ENCODE peak calls at places on chromosomes 3 and 15, in eight cellular contexts. One of them, this sample, is unnamed.

GRCh38 chr15:78915341-78916087 is 29.3 kb downstream of the CTSH start:
- DNase-seq in KBM-7: peak
- DNase-seq in H4: no peak
- DNase-seq in fibroblast of the conjunctiva: no peak
- DNase-seq in globus pallidus: peak
- DNase-seq in activated T-cell treated with anti-CD3 and anti-CD28 coated beads for 24 hours: no peak
- DNase-seq in GM10248: peak
- DNase-seq in germinal center: no peak
- DNase-seq in this sample: no peak

GRCh38 chr15:62899090-62899493 is 143.5 kb upstream of the TPM1 start:
- DNase-seq in KBM-7: no peak
- DNase-seq in H4: no peak
- DNase-seq in fibroblast of the conjunctiva: no peak
- DNase-seq in globus pallidus: no peak
- DNase-seq in activated T-cell treated with anti-CD3 and anti-CD28 coated beads for 24 hours: no peak
- DNase-seq in GM10248: no peak
- DNase-seq in germinal center: no peak
- DNase-seq in this sample: no peak

GRCh38 chr3:17478673-17479072 is 263.8 kb downstream of the TBC1D5 start:
- DNase-seq in KBM-7: no peak
- DNase-seq in H4: peak
- DNase-seq in fibroblast of the conjunctiva: peak
- DNase-seq in globus pallidus: no peak
- DNase-seq in activated T-cell treated with anti-CD3 and anti-CD28 coated beads for 24 hours: no peak
- DNase-seq in GM10248: no peak
- DNase-seq in germinal center: no peak
- DNase-seq in this sample: no peak

GRCh38 chr3:16687206-16687605 is 82.0 kb upstream of the DAZL start:
- DNase-seq in KBM-7: no peak
- DNase-seq in H4: no peak
- DNase-seq in fibroblast of the conjunctiva: no peak
- DNase-seq in globus pallidus: no peak
- DNase-seq in activated T-cell treated with anti-CD3 and anti-CD28 coated beads for 24 hours: no peak
- DNase-seq in GM10248: no peak
- DNase-seq in germinal center: no peak
- DNase-seq in this sample: no peak

GRCh38 chr3:125624341-125624740 is 29.0 kb upstream of the OSBPL11 start:
- DNase-seq in KBM-7: no peak
- DNase-seq in H4: no peak
- DNase-seq in fibroblast of the conjunctiva: no peak
- DNase-seq in globus pallidus: no peak
- DNase-seq in activated T-cell treated with anti-CD3 and anti-CD28 coated beads for 24 hours: no peak
- DNase-seq in GM10248: no peak
- DNase-seq in germinal center: no peak
- DNase-seq in this sample: no peak

GRCh38 chr3:196138464-196138863 is 56.6 kb upstream of the TFRC start:
- DNase-seq in KBM-7: no peak
- DNase-seq in H4: no peak
- DNase-seq in fibroblast of the conjunctiva: no peak
- DNase-seq in globus pallidus: no peak
- DNase-seq in activated T-cell treated with anti-CD3 and anti-CD28 coated beads for 24 hours: no peak
- DNase-seq in GM10248: no peak
- DNase-seq in germinal center: no peak
- DNase-seq in this sample: no peak

GRCh38 chr15:86892774-86893449 is 813.2 kb downstream of the AGBL1 start:
- DNase-seq in KBM-7: no peak
- DNase-seq in H4: peak
- DNase-seq in fibroblast of the conjunctiva: no peak
- DNase-seq in globus pallidus: no peak
- DNase-seq in activated T-cell treated with anti-CD3 and anti-CD28 coated beads for 24 hours: no peak
- DNase-seq in GM10248: no peak
- DNase-seq in germinal center: no peak
- DNase-seq in this sample: no peak

GRCh38 chr3:178084938-178085816 is 451.1 kb upstream of the KCNMB2 start:
- DNase-seq in KBM-7: peak
- DNase-seq in H4: peak
- DNase-seq in fibroblast of the conjunctiva: peak
- DNase-seq in globus pallidus: peak
- DNase-seq in activated T-cell treated with anti-CD3 and anti-CD28 coated beads for 24 hours: peak
- DNase-seq in GM10248: no peak
- DNase-seq in germinal center: no peak
- DNase-seq in this sample: peak

GRCh38 chr15:52139599-52140462 is 27.3 kb upstream of the BCL2L10 start:
- DNase-seq in KBM-7: peak
- DNase-seq in H4: peak
- DNase-seq in fibroblast of the conjunctiva: peak
- DNase-seq in globus pallidus: peak
- DNase-seq in activated T-cell treated with anti-CD3 and anti-CD28 coated beads for 24 hours: peak
- DNase-seq in GM10248: peak
- DNase-seq in germinal center: peak
- DNase-seq in this sample: peak

GRCh38 chr3:38648659-38649499 is 608 bp downstream of the SCN5A start:
- DNase-seq in KBM-7: peak
- DNase-seq in H4: no peak
- DNase-seq in fibroblast of the conjunctiva: no peak
- DNase-seq in globus pallidus: no peak
- DNase-seq in activated T-cell treated with anti-CD3 and anti-CD28 coated beads for 24 hours: no peak
- DNase-seq in GM10248: peak
- DNase-seq in germinal center: no peak
- DNase-seq in this sample: no peak

GRCh38 chr15:62976301-62976842 is 66.2 kb upstream of the TPM1 start:
- DNase-seq in KBM-7: no peak
- DNase-seq in H4: no peak
- DNase-seq in fibroblast of the conjunctiva: no peak
- DNase-seq in globus pallidus: no peak
- DNase-seq in activated T-cell treated with anti-CD3 and anti-CD28 coated beads for 24 hours: no peak
- DNase-seq in GM10248: no peak
- DNase-seq in germinal center: no peak
- DNase-seq in this sample: no peak

GRCh38 chr3:183123891-183124290 is 24.6 kb upstream of the MCCC1 start:
- DNase-seq in KBM-7: no peak
- DNase-seq in H4: peak
- DNase-seq in fibroblast of the conjunctiva: no peak
- DNase-seq in globus pallidus: no peak
- DNase-seq in activated T-cell treated with anti-CD3 and anti-CD28 coated beads for 24 hours: no peak
- DNase-seq in GM10248: no peak
- DNase-seq in germinal center: no peak
- DNase-seq in this sample: no peak

GRCh38 chr3:106206165-106206564 is 337.4 kb upstream of the CBLB start:
- DNase-seq in KBM-7: peak
- DNase-seq in H4: no peak
- DNase-seq in fibroblast of the conjunctiva: no peak
- DNase-seq in globus pallidus: peak
- DNase-seq in activated T-cell treated with anti-CD3 and anti-CD28 coated beads for 24 hours: no peak
- DNase-seq in GM10248: peak
- DNase-seq in germinal center: peak
- DNase-seq in this sample: peak

GRCh38 chr3:116367761-116368395 is 77.4 kb downstream of the LSAMP start:
- DNase-seq in KBM-7: no peak
- DNase-seq in H4: no peak
- DNase-seq in fibroblast of the conjunctiva: no peak
- DNase-seq in globus pallidus: no peak
- DNase-seq in activated T-cell treated with anti-CD3 and anti-CD28 coated beads for 24 hours: no peak
- DNase-seq in GM10248: no peak
- DNase-seq in germinal center: no peak
- DNase-seq in this sample: no peak

GRCh38 chr15:101827257-101827656 is 15.3 kb downstream of the OR4F15 start:
- DNase-seq in KBM-7: no peak
- DNase-seq in H4: peak
- DNase-seq in fibroblast of the conjunctiva: peak
- DNase-seq in globus pallidus: no peak
- DNase-seq in activated T-cell treated with anti-CD3 and anti-CD28 coated beads for 24 hours: no peak
- DNase-seq in GM10248: no peak
- DNase-seq in germinal center: no peak
- DNase-seq in this sample: no peak

GRCh38 chr3:111690242-111690641 is 95.1 kb upstream of the ZBED2 start:
- DNase-seq in KBM-7: no peak
- DNase-seq in H4: no peak
- DNase-seq in fibroblast of the conjunctiva: no peak
- DNase-seq in globus pallidus: no peak
- DNase-seq in activated T-cell treated with anti-CD3 and anti-CD28 coated beads for 24 hours: no peak
- DNase-seq in GM10248: peak
- DNase-seq in germinal center: no peak
- DNase-seq in this sample: no peak

GRCh38 chr3:153925826-153926514 is 195.2 kb upstream of the ARHGEF26 start:
- DNase-seq in KBM-7: no peak
- DNase-seq in H4: no peak
- DNase-seq in fibroblast of the conjunctiva: peak
- DNase-seq in globus pallidus: no peak
- DNase-seq in activated T-cell treated with anti-CD3 and anti-CD28 coated beads for 24 hours: no peak
- DNase-seq in GM10248: no peak
- DNase-seq in germinal center: no peak
- DNase-seq in this sample: no peak

GRCh38 chr3:188327433-188327832 is 173.5 kb downstream of the LPP start:
- DNase-seq in KBM-7: no peak
- DNase-seq in H4: no peak
- DNase-seq in fibroblast of the conjunctiva: no peak
- DNase-seq in globus pallidus: no peak
- DNase-seq in activated T-cell treated with anti-CD3 and anti-CD28 coated beads for 24 hours: no peak
- DNase-seq in GM10248: no peak
- DNase-seq in germinal center: no peak
- DNase-seq in this sample: no peak

GRCh38 chr15:71278989-71279756 is 163.9 kb downstream of the THSD4 start:
- DNase-seq in KBM-7: peak
- DNase-seq in H4: peak
- DNase-seq in fibroblast of the conjunctiva: peak
- DNase-seq in globus pallidus: no peak
- DNase-seq in activated T-cell treated with anti-CD3 and anti-CD28 coated beads for 24 hours: no peak
- DNase-seq in GM10248: no peak
- DNase-seq in germinal center: no peak
- DNase-seq in this sample: peak

GRCh38 chr15:53116169-53116568 is 326.0 kb upstream of the ONECUT1 start:
- DNase-seq in KBM-7: no peak
- DNase-seq in H4: no peak
- DNase-seq in fibroblast of the conjunctiva: no peak
- DNase-seq in globus pallidus: no peak
- DNase-seq in activated T-cell treated with anti-CD3 and anti-CD28 coated beads for 24 hours: no peak
- DNase-seq in GM10248: no peak
- DNase-seq in germinal center: no peak
- DNase-seq in this sample: no peak

GRCh38 chr3:141802316-141803077 is 39.3 kb downstream of the GRK7 start:
- DNase-seq in KBM-7: no peak
- DNase-seq in H4: no peak
- DNase-seq in fibroblast of the conjunctiva: no peak
- DNase-seq in globus pallidus: no peak
- DNase-seq in activated T-cell treated with anti-CD3 and anti-CD28 coated beads for 24 hours: no peak
- DNase-seq in GM10248: no peak
- DNase-seq in germinal center: no peak
- DNase-seq in this sample: peak

GRCh38 chr3:171099911-171100310 is 73.4 kb upstream of the SLC2A2 start:
- DNase-seq in KBM-7: no peak
- DNase-seq in H4: no peak
- DNase-seq in fibroblast of the conjunctiva: no peak
- DNase-seq in globus pallidus: no peak
- DNase-seq in activated T-cell treated with anti-CD3 and anti-CD28 coated beads for 24 hours: no peak
- DNase-seq in GM10248: no peak
- DNase-seq in germinal center: no peak
- DNase-seq in this sample: peak

This sample was measured in NCI-H82.